ENCODE peak calls at places on chromosomes 12 and 14, in ten cellular contexts. One of them, this sample, is unnamed.

GRCh38 chr12:109943811-109944210 is 43.7 kb downstream of the TCHP start:
- DNase-seq in hepatocyte: no peak
- DNase-seq in IMR-90: peak; percentile 33
- DNase-seq in A549: no peak
- DNase-seq in neuronal stem cell: no peak
- DNase-seq in GM23248: no peak
- DNase-seq in fibroblast of lung: peak; percentile 52
- DNase-seq in astrocyte: no peak
- DNase-seq in PC-3: no peak
- DNase-seq in H9: no peak
- DNase-seq in this sample: no peak

GRCh38 chr12:3137268-3137761 is 60.1 kb downstream of the TSPAN9 start:
- DNase-seq in hepatocyte: peak; percentile 45
- DNase-seq in IMR-90: peak; percentile 51
- DNase-seq in A549: no peak
- DNase-seq in neuronal stem cell: no peak
- DNase-seq in GM23248: peak; percentile 74
- DNase-seq in fibroblast of lung: peak; percentile 26
- DNase-seq in astrocyte: no peak
- DNase-seq in PC-3: no peak
- DNase-seq in H9: peak; percentile 79
- DNase-seq in this sample: no peak

GRCh38 chr12:857611-858010 is 91.9 kb downstream of the RAD52 start:
- DNase-seq in hepatocyte: no peak
- DNase-seq in IMR-90: peak; percentile 82
- DNase-seq in A549: peak; percentile 66
- DNase-seq in neuronal stem cell: no peak
- DNase-seq in GM23248: peak; percentile 94
- DNase-seq in fibroblast of lung: peak; percentile 82
- DNase-seq in astrocyte: peak; percentile 76
- DNase-seq in PC-3: peak; percentile 81
- DNase-seq in H9: no peak
- DNase-seq in this sample: no peak

GRCh38 chr14:95948608-95949007 is 72.0 kb downstream of the TUNAR start:
- DNase-seq in hepatocyte: no peak
- DNase-seq in IMR-90: no peak
- DNase-seq in A549: no peak
- DNase-seq in neuronal stem cell: peak; percentile 74
- DNase-seq in GM23248: no peak
- DNase-seq in fibroblast of lung: peak; percentile 12
- DNase-seq in astrocyte: no peak
- DNase-seq in PC-3: no peak
- DNase-seq in H9: peak; percentile 90
- DNase-seq in this sample: no peak

GRCh38 chr12:119695034-119695433 is 27.1 kb downstream of the PRKAB1 start:
- DNase-seq in hepatocyte: no peak
- DNase-seq in IMR-90: no peak
- DNase-seq in A549: peak; percentile 21
- DNase-seq in neuronal stem cell: no peak
- DNase-seq in GM23248: peak; percentile 32
- DNase-seq in fibroblast of lung: no peak
- DNase-seq in astrocyte: no peak
- DNase-seq in PC-3: peak; percentile 32
- DNase-seq in H9: peak; percentile 60
- DNase-seq in this sample: peak; percentile 23

GRCh38 chr14:39673141-39674133 is 241.2 kb upstream of the FBXO33 start:
- DNase-seq in hepatocyte: no peak
- DNase-seq in IMR-90: no peak
- DNase-seq in A549: no peak
- DNase-seq in neuronal stem cell: no peak
- DNase-seq in GM23248: peak; percentile 28
- DNase-seq in fibroblast of lung: peak; percentile 69
- DNase-seq in astrocyte: peak; percentile 68
- DNase-seq in PC-3: peak; percentile 4
- DNase-seq in H9: no peak
- DNase-seq in this sample: no peak

GRCh38 chr12:131683266-131684014 is 27.4 kb upstream of the SFSWAP start:
- DNase-seq in hepatocyte: no peak
- DNase-seq in IMR-90: no peak
- DNase-seq in A549: no peak
- DNase-seq in neuronal stem cell: no peak
- DNase-seq in GM23248: no peak
- DNase-seq in fibroblast of lung: no peak
- DNase-seq in astrocyte: no peak
- DNase-seq in PC-3: no peak
- DNase-seq in H9: peak; percentile 33
- DNase-seq in this sample: no peak

GRCh38 chr14:24096545-24097181 is 2.6 kb downstream of the PCK2 start:
- DNase-seq in hepatocyte: no peak
- DNase-seq in IMR-90: no peak
- DNase-seq in A549: no peak
- DNase-seq in neuronal stem cell: no peak
- DNase-seq in GM23248: no peak
- DNase-seq in fibroblast of lung: no peak
- DNase-seq in astrocyte: no peak
- DNase-seq in PC-3: no peak
- DNase-seq in H9: no peak
- DNase-seq in this sample: no peak

DNA sequence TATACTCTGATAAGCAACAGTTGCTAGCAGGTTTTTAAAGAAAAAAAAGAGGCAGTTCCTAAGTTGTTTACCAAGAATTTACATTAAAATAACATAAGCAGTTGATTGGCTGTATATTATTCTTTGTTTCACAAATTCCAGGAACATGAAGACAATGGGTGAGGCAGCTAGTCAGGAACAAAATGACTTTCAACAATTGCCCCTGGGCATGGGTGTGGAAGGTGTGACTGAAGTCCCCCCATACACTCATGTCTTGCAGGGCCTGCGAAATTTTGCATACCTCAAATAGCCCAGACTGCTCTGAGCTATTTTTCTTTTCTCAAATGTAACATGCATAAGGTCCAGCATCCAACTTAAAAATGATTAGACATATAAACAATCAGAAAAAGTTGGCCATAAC is 267.2 kb upstream of the DIO3 start:
- DNase-seq in hepatocyte: no peak
- DNase-seq in IMR-90: no peak
- DNase-seq in A549: no peak
- DNase-seq in neuronal stem cell: no peak
- DNase-seq in GM23248: no peak
- DNase-seq in fibroblast of lung: no peak
- DNase-seq in astrocyte: no peak
- DNase-seq in PC-3: no peak
- DNase-seq in H9: no peak
- DNase-seq in this sample: no peak
- H3K4me2 ChIP-seq in hepatocyte: no peak overlapping the region
- H3K4me2 ChIP-seq in IMR-90: no peak overlapping the region
- H3K4me2 ChIP-seq in A549: no peak overlapping the region
- H3K4me2 ChIP-seq in neuronal stem cell: no peak overlapping the region
- H3K4me2 ChIP-seq in GM23248: no peak overlapping the region
- H3K4me2 ChIP-seq in fibroblast of lung: no peak overlapping the region
- H3K4me2 ChIP-seq in astrocyte: no peak overlapping the region
- H3K4me2 ChIP-seq in PC-3: no peak overlapping the region
- H3K4me2 ChIP-seq in H9: no peak overlapping the region
- H3K4me2 ChIP-seq in this sample: no peak overlapping the region

GRCh38 chr12:78418919-78419318 is 445.7 kb upstream of the SYT1 start:
- DNase-seq in hepatocyte: no peak
- DNase-seq in IMR-90: no peak
- DNase-seq in A549: no peak
- DNase-seq in neuronal stem cell: no peak
- DNase-seq in GM23248: no peak
- DNase-seq in fibroblast of lung: no peak
- DNase-seq in astrocyte: no peak
- DNase-seq in PC-3: no peak
- DNase-seq in H9: no peak
- DNase-seq in this sample: peak; percentile 90

GRCh38 chr12:78421011-78421410 is 443.6 kb upstream of the SYT1 start:
- DNase-seq in hepatocyte: no peak
- DNase-seq in IMR-90: peak; percentile 8
- DNase-seq in A549: no peak
- DNase-seq in neuronal stem cell: no peak
- DNase-seq in GM23248: peak; percentile 27
- DNase-seq in fibroblast of lung: peak; percentile 74
- DNase-seq in astrocyte: peak; percentile 69
- DNase-seq in PC-3: no peak
- DNase-seq in H9: no peak
- DNase-seq in this sample: no peak

GRCh38 chr12:78414071-78414470 is 450.5 kb upstream of the SYT1 start:
- DNase-seq in hepatocyte: no peak
- DNase-seq in IMR-90: no peak
- DNase-seq in A549: no peak
- DNase-seq in neuronal stem cell: no peak
- DNase-seq in GM23248: no peak
- DNase-seq in fibroblast of lung: no peak
- DNase-seq in astrocyte: no peak
- DNase-seq in PC-3: no peak
- DNase-seq in H9: no peak
- DNase-seq in this sample: no peak

DNA sequence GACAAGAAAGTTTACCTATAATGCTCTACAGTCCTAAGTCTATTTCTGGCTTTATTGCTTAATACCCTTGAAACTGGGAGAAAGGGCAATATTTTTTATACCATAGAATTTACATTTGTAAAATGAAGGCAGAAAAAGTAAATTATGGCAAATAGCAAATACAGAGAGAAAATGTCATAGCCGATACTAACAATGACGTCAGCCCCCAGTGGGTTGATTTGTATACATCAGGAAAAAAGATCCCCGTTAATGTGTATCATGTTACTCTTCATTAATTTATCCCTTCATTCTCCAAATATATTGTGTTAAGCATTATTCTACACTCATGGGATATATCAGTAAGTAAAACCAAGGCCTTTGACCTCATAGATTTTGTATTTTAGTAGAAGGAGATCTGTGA is 445.1 kb upstream of the SYT1 start:
- DNase-seq in hepatocyte: no peak
- DNase-seq in IMR-90: peak; percentile 6
- DNase-seq in A549: no peak
- DNase-seq in neuronal stem cell: no peak
- DNase-seq in GM23248: no peak
- DNase-seq in fibroblast of lung: no peak
- DNase-seq in astrocyte: no peak
- DNase-seq in PC-3: no peak
- DNase-seq in H9: no peak
- DNase-seq in this sample: no peak
- H3K4me2 ChIP-seq in hepatocyte: no peak overlapping the region
- H3K4me2 ChIP-seq in IMR-90: no peak overlapping the region
- H3K4me2 ChIP-seq in A549: no peak overlapping the region
- H3K4me2 ChIP-seq in neuronal stem cell: no peak overlapping the region
- H3K4me2 ChIP-seq in GM23248: no peak overlapping the region
- H3K4me2 ChIP-seq in fibroblast of lung: no peak overlapping the region
- H3K4me2 ChIP-seq in astrocyte: no peak overlapping the region
- H3K4me2 ChIP-seq in PC-3: no peak overlapping the region
- H3K4me2 ChIP-seq in H9: no peak overlapping the region
- H3K4me2 ChIP-seq in this sample: peak overlapping the region; percentile 65

DNA sequence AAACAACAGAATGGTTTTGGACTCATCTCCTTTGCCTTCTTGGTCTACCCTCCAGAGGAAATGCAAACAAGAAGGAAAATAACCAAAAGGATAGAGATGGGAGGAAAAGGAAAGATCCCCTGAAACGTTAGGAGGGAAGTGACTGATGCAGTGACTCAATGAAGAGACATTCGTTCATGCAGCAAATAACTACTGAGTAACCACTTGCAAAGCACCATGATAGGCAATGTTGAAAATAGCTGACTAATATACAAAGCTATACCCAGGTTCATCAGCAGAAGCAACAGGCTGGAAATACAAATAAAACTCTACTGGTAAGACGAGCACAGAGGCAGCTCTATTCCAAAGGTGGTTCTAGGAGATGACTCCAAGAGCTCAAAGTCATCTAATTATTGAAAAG is 41.8 kb downstream of the R3HDM2 start:
- DNase-seq in hepatocyte: peak; percentile 10
- DNase-seq in IMR-90: peak; percentile 95
- DNase-seq in A549: peak; percentile 81
- DNase-seq in neuronal stem cell: no peak
- DNase-seq in GM23248: peak; percentile 92
- DNase-seq in fibroblast of lung: peak; percentile 92
- DNase-seq in astrocyte: peak; percentile 88
- DNase-seq in PC-3: peak; percentile 92
- DNase-seq in H9: no peak
- DNase-seq in this sample: no peak
- H3K4me2 ChIP-seq in hepatocyte: no peak overlapping the region
- H3K4me2 ChIP-seq in IMR-90: peak overlapping the region; percentile 65
- H3K4me2 ChIP-seq in A549: peak overlapping the region; percentile 66
- H3K4me2 ChIP-seq in neuronal stem cell: no peak overlapping the region
- H3K4me2 ChIP-seq in GM23248: peak overlapping the region; percentile 69
- H3K4me2 ChIP-seq in fibroblast of lung: peak overlapping the region; percentile 56
- H3K4me2 ChIP-seq in astrocyte: peak overlapping the region; percentile 64
- H3K4me2 ChIP-seq in PC-3: peak overlapping the region; percentile 65
- H3K4me2 ChIP-seq in H9: no peak overlapping the region
- H3K4me2 ChIP-seq in this sample: no peak overlapping the region

DNA sequence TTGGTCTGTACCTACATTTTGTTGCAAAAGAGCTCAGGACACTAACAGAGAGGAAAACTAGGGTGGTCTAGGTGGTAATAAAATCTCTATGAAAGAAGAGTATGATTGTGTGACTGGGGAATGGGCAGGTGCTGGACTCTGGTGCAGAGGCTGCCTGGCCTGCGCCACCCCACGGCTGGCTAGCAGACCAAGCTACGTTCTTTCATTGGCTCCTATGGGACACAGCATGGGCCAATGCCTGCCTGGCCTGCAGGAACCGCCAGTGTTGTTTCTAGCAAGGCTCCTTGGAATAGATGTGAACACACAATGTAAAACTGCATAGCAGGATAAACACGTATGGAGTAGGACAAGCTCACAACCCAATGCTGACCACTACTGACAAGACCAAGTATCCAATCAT is 51.7 kb upstream of the CORO1C start:
- DNase-seq in hepatocyte: no peak
- DNase-seq in IMR-90: no peak
- DNase-seq in A549: no peak
- DNase-seq in neuronal stem cell: no peak
- DNase-seq in GM23248: no peak
- DNase-seq in fibroblast of lung: no peak
- DNase-seq in astrocyte: no peak
- DNase-seq in PC-3: no peak
- DNase-seq in H9: no peak
- DNase-seq in this sample: no peak
- H3K4me2 ChIP-seq in hepatocyte: peak overlapping the region; percentile 24
- H3K4me2 ChIP-seq in IMR-90: no peak overlapping the region
- H3K4me2 ChIP-seq in A549: no peak overlapping the region
- H3K4me2 ChIP-seq in neuronal stem cell: no peak overlapping the region
- H3K4me2 ChIP-seq in GM23248: no peak overlapping the region
- H3K4me2 ChIP-seq in fibroblast of lung: no peak overlapping the region
- H3K4me2 ChIP-seq in astrocyte: no peak overlapping the region
- H3K4me2 ChIP-seq in PC-3: no peak overlapping the region
- H3K4me2 ChIP-seq in H9: no peak overlapping the region
- H3K4me2 ChIP-seq in this sample: no peak overlapping the region

DNA sequence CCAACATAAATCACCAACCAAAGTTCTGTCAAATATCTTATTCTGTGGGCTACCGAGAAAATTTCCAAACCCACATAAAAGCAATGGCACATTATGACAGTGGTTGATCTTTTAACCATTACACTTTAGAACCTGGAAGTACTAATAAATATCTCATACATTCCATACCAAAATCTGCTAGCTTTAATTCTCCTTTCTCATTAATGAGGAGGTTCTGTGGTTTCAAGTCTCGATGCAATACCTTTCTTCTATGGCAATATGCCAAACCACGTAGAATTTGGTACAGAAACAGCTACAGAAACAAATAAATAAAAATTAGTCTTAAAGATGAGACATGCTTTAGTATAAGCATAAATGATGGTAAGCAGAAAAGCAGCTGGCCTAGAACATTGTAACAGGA is 100.7 kb downstream of the ELK3 start:
- DNase-seq in hepatocyte: no peak
- DNase-seq in IMR-90: peak; percentile 53
- DNase-seq in A549: no peak
- DNase-seq in neuronal stem cell: no peak
- DNase-seq in GM23248: no peak
- DNase-seq in fibroblast of lung: peak; percentile 76
- DNase-seq in astrocyte: peak; percentile 74
- DNase-seq in PC-3: peak; percentile 7
- DNase-seq in H9: no peak
- DNase-seq in this sample: no peak
- H3K4me2 ChIP-seq in hepatocyte: no peak overlapping the region
- H3K4me2 ChIP-seq in IMR-90: no peak overlapping the region
- H3K4me2 ChIP-seq in A549: no peak overlapping the region
- H3K4me2 ChIP-seq in neuronal stem cell: no peak overlapping the region
- H3K4me2 ChIP-seq in GM23248: peak overlapping the region; percentile 30
- H3K4me2 ChIP-seq in fibroblast of lung: no peak overlapping the region
- H3K4me2 ChIP-seq in astrocyte: no peak overlapping the region
- H3K4me2 ChIP-seq in PC-3: no peak overlapping the region
- H3K4me2 ChIP-seq in H9: no peak overlapping the region
- H3K4me2 ChIP-seq in this sample: peak overlapping the region; percentile 56

This sample was measured in OCI-LY7.